ENCODE peak calls at places on chromosome 14, in nine cellular contexts. H is transverse colon, N is BJ, F is IMR-90, X is stomach, R is pancreas, W is testis, P is left ventricle myocardium inferior, G is cardiac muscle cell. S is an unnamed sample.

GRCh38 chr14:100375273-100375962 is 52.3 kb downstream of the SLC25A47 start:
- DNase-seq in H (peak; percentile 68), N (peak; percentile 97), F (peak; percentile 99), X (peak; percentile 56), R (peak; percentile 60), W (no peak), P (peak; percentile 79), G (no peak), S (peak; percentile 63)

GRCh38 chr14:105294142-105294597 is 6.6 kb downstream of the BRF1 start:
- DNase-seq in H (no peak), N (no peak), F (peak; percentile 50), X (no peak), R (no peak), W (no peak), P (peak; percentile 82), G (no peak), S (peak; percentile 71)

GRCh38 chr14:66432334-66432733 is 53.8 kb upstream of the CCDC196 start:
- DNase-seq in H (no peak), N (no peak), F (no peak), X (no peak), R (no peak), W (no peak), P (no peak), G (no peak), S (no peak)

GRCh38 chr14:100586153-100586519 is 1.1 kb downstream of the BEGAIN start:
- DNase-seq in H (no peak), N (no peak), F (no peak), X (no peak), R (no peak), W (no peak), P (peak; percentile 13), G (no peak), S (no peak)

GRCh38 chr14:67385618-67386017 is 25.5 kb downstream of the EIF2S1 start:
- DNase-seq in H (no peak), N (no peak), F (no peak), X (no peak), R (no peak), W (no peak), P (no peak), G (no peak), S (no peak)

GRCh38 chr14:22819191-22819988 is 4.2 kb upstream of the SLC7A7 start:
- DNase-seq in H (peak; percentile 64), N (peak; percentile 52), F (peak; percentile 85), X (peak; percentile 57), R (peak; percentile 52), W (no peak), P (peak; percentile 55), G (no peak), S (peak; percentile 73)

GRCh38 chr14:101776315-101776714 is 14.8 kb downstream of the PPP2R5C start:
- DNase-seq in H (no peak), N (no peak), F (no peak), X (no peak), R (no peak), W (no peak), P (no peak), G (no peak), S (peak; percentile 79)

GRCh38 chr14:35814371-35815005 is 5.4 kb upstream of the RALGAPA1 start:
- DNase-seq in H (peak; percentile 77), N (no peak), F (peak; percentile 40), X (peak; percentile 67), R (peak; percentile 57), W (peak; percentile 72), P (no peak), G (peak; percentile 75), S (peak; percentile 72)

GRCh38 chr14:55899531-55899930 is 218.7 kb upstream of the PELI2 start:
- DNase-seq in H (no peak), N (no peak), F (peak; percentile 68), X (no peak), R (no peak), W (no peak), P (no peak), G (no peak), S (no peak)

GRCh38 chr14:94936411-94936892 is 166.5 kb upstream of the GSC start:
- DNase-seq in H (peak; percentile 49), N (peak; percentile 34), F (no peak), X (peak; percentile 79), R (peak; percentile 79), W (peak; percentile 84), P (peak; percentile 67), G (no peak), S (no peak)

GRCh38 chr14:88559852-88560251 is 3.0 kb upstream of the ZC3H14 start:
- DNase-seq in H (no peak), N (no peak), F (peak; percentile 72), X (no peak), R (no peak), W (no peak), P (no peak), G (no peak), S (peak; percentile 15)

GRCh38 chr14:54653764-54654469 is 87.0 kb downstream of the SAMD4A start:
- DNase-seq in H (peak; percentile 20), N (no peak), F (peak; percentile 88), X (no peak), R (no peak), W (no peak), P (peak; percentile 55), G (no peak), S (no peak)

GRCh38 chr14:103476065-103476464 is 46.6 kb downstream of the CKB start:
- DNase-seq in H (no peak), N (no peak), F (no peak), X (no peak), R (no peak), W (no peak), P (no peak), G (no peak), S (no peak)

GRCh38 chr14:103474893-103475292 is 47.7 kb downstream of the CKB start:
- DNase-seq in H (no peak), N (no peak), F (no peak), X (no peak), R (no peak), W (no peak), P (no peak), G (no peak), S (no peak)

GRCh38 chr14:103476631-103477030 is 46.0 kb downstream of the CKB start:
- DNase-seq in H (no peak), N (no peak), F (no peak), X (no peak), R (no peak), W (no peak), P (no peak), G (no peak), S (no peak)

GRCh38 chr14:103472939-103473338 is 49.7 kb downstream of the CKB start:
- DNase-seq in H (no peak), N (no peak), F (no peak), X (no peak), R (no peak), W (no peak), P (no peak), G (no peak), S (no peak)
- H3K36me3 ChIP-seq in H (no peaks in the 10 kb centered on the region), N (peaks cover 23% of the 10 kb centered on the region), F (peaks cover 48% of the 10 kb centered on the region), X (peaks cover 98% of the 10 kb centered on the region), R (peaks cover 59% of the 10 kb centered on the region), W (no peaks in the 10 kb centered on the region), P (peaks cover 100% of the 10 kb centered on the region), G (peaks cover 54% of the 10 kb centered on the region), S (peaks cover 74% of the 10 kb centered on the region)

GRCh38 chr14:77346495-77346894 is 25.7 kb downstream of the GSTZ1 start:
- DNase-seq in H (no peak), N (no peak), F (no peak), X (no peak), R (no peak), W (no peak), P (no peak), G (no peak), S (no peak)
- TF ChIP-seq CTCF in H (no peak), N (no peak), F (no peak), X (no peak), R (no peak), W (no peak), P (no peak), G (no peak), S (no peak)

GRCh38 chr14:91313852-91314251 is 69.3 kb upstream of the GPR68 start:
- DNase-seq in H (no peak), N (no peak), F (no peak), X (no peak), R (no peak), W (no peak), P (no peak), G (no peak), S (no peak)

GRCh38 chr14:91313154-91313850 is 68.8 kb upstream of the GPR68 start:
- DNase-seq in H (no peak), N (no peak), F (no peak), X (no peak), R (no peak), W (no peak), P (no peak), G (no peak), S (no peak)

GRCh38 chr14:91310620-91311283 is 66.2 kb upstream of the GPR68 start:
- DNase-seq in H (no peak), N (no peak), F (no peak), X (no peak), R (no peak), W (no peak), P (no peak), G (no peak), S (no peak)

GRCh38 chr14:91309756-91310280 is 65.3 kb upstream of the GPR68 start:
- DNase-seq in H (no peak), N (no peak), F (no peak), X (no peak), R (no peak), W (no peak), P (no peak), G (no peak), S (no peak)

DNA sequence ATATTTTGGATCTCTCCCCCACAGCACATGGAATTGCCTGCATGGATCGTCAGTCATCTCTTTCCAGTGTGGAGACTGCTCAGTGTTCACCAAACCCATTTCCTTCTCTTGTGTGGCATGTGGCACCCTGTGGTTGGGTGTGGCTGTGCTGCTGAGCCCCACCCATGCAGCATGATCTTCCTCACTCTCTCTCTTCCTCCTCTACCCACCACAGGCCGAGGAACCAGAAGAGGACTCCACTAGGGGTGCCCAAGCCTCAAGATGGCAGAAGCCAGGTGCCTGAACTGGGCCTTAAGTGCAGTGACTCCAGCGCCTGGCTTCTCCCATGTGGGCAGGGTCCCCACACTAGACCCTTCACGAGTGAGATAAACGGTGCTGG is 66.8 kb upstream of the GPR68 start:
- DNase-seq in H (peak; percentile 55), N (no peak), F (no peak), X (no peak), R (no peak), W (no peak), P (no peak), G (no peak), S (peak; percentile 36)
- H3K36me3 ChIP-seq in H (no peaks in the 10 kb centered on the region), N (no peaks in the 10 kb centered on the region), F (no peaks in the 10 kb centered on the region), X (peaks cover 83% of the 10 kb centered on the region), R (peaks cover 42% of the 10 kb centered on the region), W (no peaks in the 10 kb centered on the region), P (peaks cover 8% of the 10 kb centered on the region), G (no peaks in the 10 kb centered on the region), S (peaks cover 99% of the 10 kb centered on the region)

DNA sequence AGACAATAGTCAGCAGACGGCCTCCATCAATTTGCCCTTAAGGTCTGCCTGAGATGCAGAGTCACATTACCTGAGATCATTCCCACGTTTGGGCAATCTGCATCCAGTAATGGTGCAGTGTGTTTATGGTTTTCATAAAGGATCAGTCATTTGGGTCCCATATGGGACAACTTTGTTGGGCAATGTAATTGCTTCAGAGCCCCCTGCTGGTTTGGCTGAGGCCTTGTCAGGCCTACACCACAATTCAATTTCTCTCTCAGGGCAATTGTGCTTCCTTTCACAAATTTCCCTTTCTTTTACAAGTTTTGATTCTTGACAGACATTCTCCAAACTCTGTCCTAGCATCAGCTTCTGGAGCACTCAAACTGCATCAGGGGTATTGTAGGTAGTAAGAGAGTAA is 191.2 kb upstream of the SSTR1 start:
- DNase-seq in H (no peak), N (no peak), F (no peak), X (no peak), R (peak; percentile 9), W (no peak), P (no peak), G (no peak), S (peak; percentile 28)
- TF ChIP-seq CTCF in H (no peak), N (peak; percentile 32), F (no peak), X (no peak), R (peak; percentile 11), W (no peak), P (peak; percentile 8), G (peak; percentile 9), S (peak; percentile 70)